ENCODE peak calls at places on chromosome 20, in five cellular contexts. N is neural progenitor cell, C is GM23248, S is OCI-LY7, V is GM23338. D is an unnamed sample.

GRCh38 chr20:4120921-4121321 is 105.6 kb upstream of the RNF24 start:
- DNase-seq in V (no peak), C (no peak), S (no peak), N (no peak), D (no peak)

GRCh38 chr20:20211274-20211987 is 156.5 kb upstream of the INSM1 start:
- DNase-seq in S (no peak), C (peak), N (no peak), V (no peak), D (no peak)

GRCh38 chr20:2042400-2042799 is 48.5 kb upstream of the PDYN start:
- DNase-seq in N (no peak), V (no peak), S (no peak), C (peak), D (no peak)

GRCh38 chr20:22430746-22431168 is 153.6 kb downstream of the FOXA2 start:
- DNase-seq in S (no peak), V (peak), C (no peak), N (peak), D (no peak)

GRCh38 chr20:2767768-2768631 is 32.4 kb downstream of the CPXM1 start:
- DNase-seq in V (no peak), C (peak), S (no peak), N (no peak), D (no peak)

GRCh38 chr20:54510546-54511129 is 35.2 kb downstream of the DOK5 start:
- DNase-seq in V (peak), S (no peak), C (no peak), N (peak), D (no peak)

GRCh38 chr20:48795058-48795457 is 32.7 kb downstream of the PREX1 start:
- DNase-seq in C (no peak), S (no peak), V (no peak), N (no peak), D (no peak)

GRCh38 chr20:57087102-57087501 is 179.3 kb downstream of the BMP7 start:
- DNase-seq in C (no peak), N (no peak), S (no peak), V (no peak), D (no peak)

GRCh38 chr20:32975698-32976674 is 28.2 kb downstream of the SUN5 start:
- DNase-seq in S (no peak), V (no peak), N (no peak), C (no peak), D (no peak)

GRCh38 chr20:58763076-58763475 is 70.5 kb downstream of the NPEPL1 start:
- DNase-seq in C (no peak), S (no peak), V (no peak), N (no peak), D (no peak)

GRCh38 chr20:46350201-46350985 is 42.1 kb upstream of the CDH22 start:
- DNase-seq in V (peak), S (peak), N (peak), C (peak), D (no peak)

GRCh38 chr20:3782597-3782996 is 1.3 kb upstream of the SPEF1 start:
- DNase-seq in S (no peak), N (no peak), C (no peak), V (no peak), D (no peak)

GRCh38 chr20:2874456-2874855 is 1.2 kb downstream of the PTPRA start:
- DNase-seq in S (peak), V (peak), N (peak), C (peak), D (no peak)

GRCh38 chr20:61722146-61722678 is 343.5 kb downstream of the TAF4 start:
- DNase-seq in V (no peak), S (no peak), C (no peak), N (no peak), D (no peak)

GRCh38 chr20:46683939-46684750 is 5.1 kb downstream of the TP53RK start:
- DNase-seq in C (peak), V (peak), N (peak), S (no peak), D (no peak)

GRCh38 chr20:34023937-34024732 is 30.4 kb downstream of the RALY start:
- DNase-seq in N (no peak), S (no peak), V (no peak), C (no peak), D (no peak)
- TF ChIP-seq EZH2phosphoT487 in N (no peak), S (no peak), V (no peak), C (no peak), D (no peak)

GRCh38 chr20:38217791-38218565 is 42.6 kb downstream of the KIAA1755 start:
- DNase-seq in C (peak), S (no peak), V (peak), N (peak), D (no peak)
- TF ChIP-seq EZH2phosphoT487 in C (no peak), S (no peak), V (no peak), N (no peak), D (no peak)

GRCh38 chr20:25622450-25623224 is 1.2 kb downstream of the NANP start:
- DNase-seq in S (no peak), C (peak), N (no peak), V (peak), D (no peak)
- TF ChIP-seq EZH2phosphoT487 in S (no peak), C (no peak), N (no peak), V (no peak), D (no peak)

GRCh38 chr20:15224199-15224598 is 886.8 kb upstream of the FLRT3 start:
- DNase-seq in V (no peak), N (no peak), C (no peak), S (no peak), D (no peak)

GRCh38 chr20:15220009-15220656 is 882.7 kb upstream of the FLRT3 start:
- DNase-seq in V (no peak), S (no peak), N (no peak), C (peak), D (no peak)

GRCh38 chr20:15220778-15221565 is 883.6 kb upstream of the FLRT3 start:
- DNase-seq in V (peak), N (peak), S (no peak), C (peak), D (no peak)
- TF ChIP-seq EZH2phosphoT487 in V (no peak), N (no peak), S (no peak), C (no peak), D (no peak)

GRCh38 chr20:62962221-62962879 is 9.8 kb downstream of the SLC17A9 start:
- DNase-seq in V (no peak), C (no peak), N (no peak), S (no peak), D (no peak)
- TF ChIP-seq EZH2phosphoT487 in V (no peak), C (no peak), N (no peak), S (no peak), D (no peak)

DNA sequence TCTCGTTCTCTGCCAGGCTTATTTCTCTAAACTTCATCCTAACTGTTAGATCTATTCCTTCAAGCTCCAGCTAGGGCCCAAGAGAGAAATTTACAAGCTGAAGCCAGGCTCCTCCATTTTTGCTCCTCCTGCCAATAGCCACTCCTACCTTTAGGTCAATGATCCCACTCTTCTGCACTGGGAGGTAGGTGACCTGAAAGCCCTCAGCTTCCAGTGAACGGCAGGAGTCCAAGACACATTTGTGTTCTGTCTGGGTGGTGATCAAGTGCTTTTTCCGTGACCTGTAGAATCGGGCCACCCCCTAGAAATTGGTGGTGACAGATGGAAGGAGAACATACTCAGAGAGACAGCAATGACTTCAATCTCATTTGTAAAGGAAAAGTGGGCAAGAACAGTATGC is 8.9 kb downstream of the NFS1 start:
- DNase-seq in V (no peak), N (no peak), S (no peak), C (no peak), D (no peak)
- TF ChIP-seq EZH2phosphoT487 in V (no peak), N (no peak), S (no peak), C (no peak), D (no peak)

GRCh38 chr20:62907377-62908317 is 18.7 kb downstream of the DIDO1 start:
- DNase-seq in N (peak), V (peak), C (peak), S (peak), D (no peak)
- TF ChIP-seq EZH2phosphoT487 in N (no peak), V (no peak), C (no peak), S (no peak), D (no peak)

D was measured in MM.1S.